ENCODE peak calls at places on chromosome 15, in seven cellular contexts. One of them, this sample, is unnamed.

GRCh38 chr15:52783191-52783829 is 6.8 kb downstream of the ONECUT1 start:
- DNase-seq in cardiac fibroblast: peak; percentile 18
- DNase-seq in left colon: no peak
- DNase-seq in HCT116: no peak
- DNase-seq in iPS DF 6.9: no peak
- DNase-seq in activated T-cell treated with anti-CD3 and anti-CD28 coated beads for 1 hour: no peak
- DNase-seq in stomach: no peak
- DNase-seq in this sample: no peak

GRCh38 chr15:60392986-60393811 is 4.6 kb downstream of the ANXA2 start:
- DNase-seq in cardiac fibroblast: peak; percentile 96
- DNase-seq in iPS DF 6.9: no peak
- DNase-seq in stomach: peak; percentile 55
- DNase-seq in activated T-cell treated with anti-CD3 and anti-CD28 coated beads for 1 hour: no peak
- DNase-seq in left colon: peak; percentile 59
- DNase-seq in HCT116: peak; percentile 98
- DNase-seq in this sample: no peak

GRCh38 chr15:90588427-90588826 is 58.7 kb downstream of the CRTC3 start:
- DNase-seq in activated T-cell treated with anti-CD3 and anti-CD28 coated beads for 1 hour: no peak
- DNase-seq in stomach: no peak
- DNase-seq in cardiac fibroblast: no peak
- DNase-seq in iPS DF 6.9: no peak
- DNase-seq in left colon: no peak
- DNase-seq in HCT116: no peak
- DNase-seq in this sample: no peak

GRCh38 chr15:49044002-49044401 is 2.2 kb downstream of the SECISBP2L start:
- DNase-seq in HCT116: no peak
- DNase-seq in left colon: no peak
- DNase-seq in stomach: no peak
- DNase-seq in cardiac fibroblast: no peak
- DNase-seq in iPS DF 6.9: no peak
- DNase-seq in activated T-cell treated with anti-CD3 and anti-CD28 coated beads for 1 hour: no peak
- DNase-seq in this sample: no peak

GRCh38 chr15:66932634-66933024 is 132.8 kb upstream of the SMAD3 start:
- DNase-seq in stomach: no peak
- DNase-seq in HCT116: no peak
- DNase-seq in activated T-cell treated with anti-CD3 and anti-CD28 coated beads for 1 hour: no peak
- DNase-seq in cardiac fibroblast: no peak
- DNase-seq in iPS DF 6.9: no peak
- DNase-seq in left colon: no peak
- DNase-seq in this sample: no peak

GRCh38 chr15:57323806-57324589 is 52.3 kb upstream of the CGNL1 start:
- DNase-seq in HCT116: peak; percentile 90
- DNase-seq in iPS DF 6.9: no peak
- DNase-seq in stomach: no peak
- DNase-seq in left colon: peak; percentile 81
- DNase-seq in activated T-cell treated with anti-CD3 and anti-CD28 coated beads for 1 hour: no peak
- DNase-seq in cardiac fibroblast: peak; percentile 18
- DNase-seq in this sample: no peak

GRCh38 chr15:67520976-67521769 is at the start of gene C15orf61:
- DNase-seq in left colon: peak; percentile 92
- DNase-seq in activated T-cell treated with anti-CD3 and anti-CD28 coated beads for 1 hour: peak; percentile 77
- DNase-seq in cardiac fibroblast: peak; percentile 83
- DNase-seq in iPS DF 6.9: no peak
- DNase-seq in stomach: peak; percentile 91
- DNase-seq in HCT116: peak; percentile 85
- DNase-seq in this sample: peak; percentile 90

GRCh38 chr15:31324739-31325431 is 1.8 kb upstream of the KLF13 start:
- DNase-seq in left colon: no peak
- DNase-seq in iPS DF 6.9: no peak
- DNase-seq in activated T-cell treated with anti-CD3 and anti-CD28 coated beads for 1 hour: no peak
- DNase-seq in stomach: no peak
- DNase-seq in HCT116: no peak
- DNase-seq in cardiac fibroblast: no peak
- DNase-seq in this sample: no peak

GRCh38 chr15:77944002-77944867 is 133.3 kb downstream of the TBC1D2B start:
- DNase-seq in iPS DF 6.9: no peak
- DNase-seq in HCT116: peak; percentile 13
- DNase-seq in activated T-cell treated with anti-CD3 and anti-CD28 coated beads for 1 hour: no peak
- DNase-seq in cardiac fibroblast: peak; percentile 87
- DNase-seq in stomach: peak; percentile 80
- DNase-seq in left colon: peak; percentile 89
- DNase-seq in this sample: peak; percentile 39

GRCh38 chr15:70212963-70213315 is 115.2 kb upstream of the TLE3 start:
- DNase-seq in activated T-cell treated with anti-CD3 and anti-CD28 coated beads for 1 hour: no peak
- DNase-seq in left colon: no peak
- DNase-seq in iPS DF 6.9: no peak
- DNase-seq in stomach: no peak
- DNase-seq in cardiac fibroblast: no peak
- DNase-seq in HCT116: no peak
- DNase-seq in this sample: no peak

GRCh38 chr15:78898540-78898939 is 25.9 kb downstream of the MORF4L1 start:
- DNase-seq in HCT116: no peak
- DNase-seq in cardiac fibroblast: no peak
- DNase-seq in left colon: no peak
- DNase-seq in iPS DF 6.9: no peak
- DNase-seq in activated T-cell treated with anti-CD3 and anti-CD28 coated beads for 1 hour: no peak
- DNase-seq in stomach: no peak
- DNase-seq in this sample: no peak

GRCh38 chr15:68353418-68354145 is 76.0 kb downstream of the FEM1B start:
- DNase-seq in stomach: no peak
- DNase-seq in left colon: no peak
- DNase-seq in cardiac fibroblast: no peak
- DNase-seq in HCT116: no peak
- DNase-seq in activated T-cell treated with anti-CD3 and anti-CD28 coated beads for 1 hour: no peak
- DNase-seq in iPS DF 6.9: no peak
- DNase-seq in this sample: no peak

GRCh38 chr15:38226867-38227266 is 25.8 kb upstream of the SPRED1 start:
- DNase-seq in stomach: peak; percentile 52
- DNase-seq in iPS DF 6.9: no peak
- DNase-seq in activated T-cell treated with anti-CD3 and anti-CD28 coated beads for 1 hour: no peak
- DNase-seq in cardiac fibroblast: peak; percentile 76
- DNase-seq in HCT116: peak; percentile 85
- DNase-seq in left colon: peak; percentile 44
- DNase-seq in this sample: no peak

GRCh38 chr15:62165029-62165792 is at the start of gene C2CD4B:
- DNase-seq in stomach: peak; percentile 93
- DNase-seq in activated T-cell treated with anti-CD3 and anti-CD28 coated beads for 1 hour: no peak
- DNase-seq in HCT116: no peak
- DNase-seq in cardiac fibroblast: peak; percentile 62
- DNase-seq in left colon: peak; percentile 71
- DNase-seq in iPS DF 6.9: no peak
- DNase-seq in this sample: no peak

GRCh38 chr15:82540984-82541431 is 751 bp upstream of the RPS17 start:
- DNase-seq in stomach: no peak
- DNase-seq in activated T-cell treated with anti-CD3 and anti-CD28 coated beads for 1 hour: no peak
- DNase-seq in cardiac fibroblast: no peak
- DNase-seq in left colon: peak; percentile 37
- DNase-seq in iPS DF 6.9: no peak
- DNase-seq in HCT116: no peak
- DNase-seq in this sample: no peak

GRCh38 chr15:72034351-72034750 is 83.6 kb downstream of the MYO9A start:
- DNase-seq in activated T-cell treated with anti-CD3 and anti-CD28 coated beads for 1 hour: no peak
- DNase-seq in left colon: no peak
- DNase-seq in cardiac fibroblast: no peak
- DNase-seq in stomach: no peak
- DNase-seq in iPS DF 6.9: no peak
- DNase-seq in HCT116: no peak
- DNase-seq in this sample: no peak

GRCh38 chr15:75718326-75718725 is 5.7 kb upstream of the CSPG4 start:
- DNase-seq in left colon: no peak
- DNase-seq in HCT116: no peak
- DNase-seq in activated T-cell treated with anti-CD3 and anti-CD28 coated beads for 1 hour: no peak
- DNase-seq in stomach: peak; percentile 49
- DNase-seq in iPS DF 6.9: no peak
- DNase-seq in cardiac fibroblast: peak; percentile 72
- DNase-seq in this sample: no peak

GRCh38 chr15:34682673-34683072 is 72.1 kb downstream of the GJD2 start:
- DNase-seq in stomach: no peak
- DNase-seq in cardiac fibroblast: no peak
- DNase-seq in activated T-cell treated with anti-CD3 and anti-CD28 coated beads for 1 hour: no peak
- DNase-seq in iPS DF 6.9: no peak
- DNase-seq in HCT116: peak; percentile 72
- DNase-seq in left colon: no peak
- DNase-seq in this sample: no peak

GRCh38 chr15:36797128-36797527 is 217.7 kb downstream of the CDIN1 start:
- DNase-seq in left colon: no peak
- DNase-seq in HCT116: no peak
- DNase-seq in stomach: no peak
- DNase-seq in activated T-cell treated with anti-CD3 and anti-CD28 coated beads for 1 hour: no peak
- DNase-seq in cardiac fibroblast: no peak
- DNase-seq in iPS DF 6.9: no peak
- DNase-seq in this sample: no peak

GRCh38 chr15:67825880-67826716 is 789 bp downstream of the SKOR1 start:
- DNase-seq in stomach: no peak
- DNase-seq in HCT116: no peak
- DNase-seq in left colon: no peak
- DNase-seq in iPS DF 6.9: no peak
- DNase-seq in cardiac fibroblast: no peak
- DNase-seq in activated T-cell treated with anti-CD3 and anti-CD28 coated beads for 1 hour: no peak
- DNase-seq in this sample: no peak

GRCh38 chr15:92907880-92908279 is 7.8 kb downstream of the CHD2 start:
- DNase-seq in activated T-cell treated with anti-CD3 and anti-CD28 coated beads for 1 hour: no peak
- DNase-seq in iPS DF 6.9: no peak
- DNase-seq in stomach: no peak
- DNase-seq in cardiac fibroblast: peak; percentile 92
- DNase-seq in left colon: no peak
- DNase-seq in HCT116: no peak
- DNase-seq in this sample: peak; percentile 34

GRCh38 chr15:95894407-95894956 is 436.0 kb upstream of the NR2F2 start:
- DNase-seq in iPS DF 6.9: no peak
- DNase-seq in activated T-cell treated with anti-CD3 and anti-CD28 coated beads for 1 hour: no peak
- DNase-seq in cardiac fibroblast: peak; percentile 13
- DNase-seq in HCT116: no peak
- DNase-seq in left colon: no peak
- DNase-seq in stomach: no peak
- DNase-seq in this sample: no peak

GRCh38 chr15:100194955-100195354 is 146.8 kb downstream of the ADAMTS17 start:
- DNase-seq in HCT116: no peak
- DNase-seq in activated T-cell treated with anti-CD3 and anti-CD28 coated beads for 1 hour: no peak
- DNase-seq in left colon: no peak
- DNase-seq in stomach: no peak
- DNase-seq in iPS DF 6.9: no peak
- DNase-seq in cardiac fibroblast: no peak
- DNase-seq in this sample: no peak

GRCh38 chr15:41262571-41262970 is 31.5 kb downstream of the CHP1 start:
- DNase-seq in activated T-cell treated with anti-CD3 and anti-CD28 coated beads for 1 hour: no peak
- DNase-seq in cardiac fibroblast: no peak
- DNase-seq in iPS DF 6.9: no peak
- DNase-seq in left colon: no peak
- DNase-seq in stomach: no peak
- DNase-seq in HCT116: no peak
- DNase-seq in this sample: no peak

GRCh38 chr15:22867886-22868285 is 29.4 kb downstream of the NIPA2 start:
- DNase-seq in iPS DF 6.9: no peak
- DNase-seq in stomach: no peak
- DNase-seq in left colon: no peak
- DNase-seq in cardiac fibroblast: no peak
- DNase-seq in activated T-cell treated with anti-CD3 and anti-CD28 coated beads for 1 hour: no peak
- DNase-seq in HCT116: no peak
- DNase-seq in this sample: no peak

GRCh38 chr15:74406992-74407705 is 26.6 kb downstream of the SEMA7A start:
- DNase-seq in activated T-cell treated with anti-CD3 and anti-CD28 coated beads for 1 hour: no peak
- DNase-seq in cardiac fibroblast: peak; percentile 88
- DNase-seq in left colon: no peak
- DNase-seq in stomach: no peak
- DNase-seq in iPS DF 6.9: no peak
- DNase-seq in HCT116: no peak
- DNase-seq in this sample: no peak

GRCh38 chr15:33154366-33155166 is 39.9 kb downstream of the FMN1 start:
- DNase-seq in iPS DF 6.9: no peak
- DNase-seq in HCT116: no peak
- DNase-seq in stomach: no peak
- DNase-seq in left colon: no peak
- DNase-seq in activated T-cell treated with anti-CD3 and anti-CD28 coated beads for 1 hour: no peak
- DNase-seq in cardiac fibroblast: peak; percentile 51
- DNase-seq in this sample: no peak

GRCh38 chr15:60421544-60421943 is 23.8 kb upstream of the ANXA2 start:
- DNase-seq in stomach: no peak
- DNase-seq in cardiac fibroblast: peak; percentile 84
- DNase-seq in HCT116: no peak
- DNase-seq in left colon: no peak
- DNase-seq in iPS DF 6.9: no peak
- DNase-seq in activated T-cell treated with anti-CD3 and anti-CD28 coated beads for 1 hour: no peak
- DNase-seq in this sample: no peak

GRCh38 chr15:35627696-35628095 is 81.7 kb upstream of the DPH6 start:
- DNase-seq in HCT116: no peak
- DNase-seq in cardiac fibroblast: no peak
- DNase-seq in left colon: no peak
- DNase-seq in activated T-cell treated with anti-CD3 and anti-CD28 coated beads for 1 hour: no peak
- DNase-seq in stomach: no peak
- DNase-seq in iPS DF 6.9: no peak
- DNase-seq in this sample: no peak

GRCh38 chr15:56832125-56832524 is 86.3 kb upstream of the TCF12 start:
- DNase-seq in activated T-cell treated with anti-CD3 and anti-CD28 coated beads for 1 hour: no peak
- DNase-seq in cardiac fibroblast: peak; percentile 63
- DNase-seq in stomach: peak; percentile 76
- DNase-seq in HCT116: no peak
- DNase-seq in iPS DF 6.9: no peak
- DNase-seq in left colon: peak; percentile 43
- DNase-seq in this sample: no peak

GRCh38 chr15:28122038-28122949 is 23.2 kb upstream of the OCA2 start:
- DNase-seq in HCT116: no peak
- DNase-seq in activated T-cell treated with anti-CD3 and anti-CD28 coated beads for 1 hour: no peak
- DNase-seq in stomach: no peak
- DNase-seq in cardiac fibroblast: no peak
- DNase-seq in iPS DF 6.9: no peak
- DNase-seq in left colon: no peak
- DNase-seq in this sample: no peak

GRCh38 chr15:72009207-72009606 is 108.7 kb downstream of the MYO9A start:
- DNase-seq in cardiac fibroblast: no peak
- DNase-seq in iPS DF 6.9: no peak
- DNase-seq in activated T-cell treated with anti-CD3 and anti-CD28 coated beads for 1 hour: no peak
- DNase-seq in HCT116: no peak
- DNase-seq in left colon: peak; percentile 21
- DNase-seq in stomach: peak; percentile 46
- DNase-seq in this sample: no peak

GRCh38 chr15:84887928-84888327 is 3.5 kb downstream of the SLC28A1 start:
- DNase-seq in stomach: no peak
- DNase-seq in HCT116: no peak
- DNase-seq in cardiac fibroblast: no peak
- DNase-seq in left colon: no peak
- DNase-seq in iPS DF 6.9: no peak
- DNase-seq in activated T-cell treated with anti-CD3 and anti-CD28 coated beads for 1 hour: no peak
- DNase-seq in this sample: no peak